ENCODE peak calls at places on chromosomes 4 and X, in six cellular contexts. Y is cardiac muscle cell; P is activated CD4-positive, alpha-beta T cell treated with anti-CD3 and anti-CD28 coated beads for 48 hours; O is RWPE1; S is HTR-8/SVneo; A is right cardiac atrium. W is an unnamed sample.

GRCh38 chr4:107824367-107825071 is at the start of gene SGMS2:
- DNase-seq in O (peak; percentile 91), S (peak; percentile 75), A (peak; percentile 92), Y (peak; percentile 66), P (peak; percentile 83), W (peak; percentile 95)

GRCh38 chr4:184765473-184766346 is 31.8 kb upstream of the CENPU start:
- DNase-seq in S (no peak), O (no peak), A (no peak), P (no peak), Y (no peak), W (no peak)

GRCh38 chrX:39815621-39816020 is 282.1 kb downstream of the BCOR start:
- DNase-seq in O (no peak), P (peak; percentile 50), S (no peak), Y (no peak), A (no peak), W (no peak)

GRCh38 chr4:101279377-101279871 is 67.9 kb downstream of the PPP3CA start:
- DNase-seq in Y (no peak), A (peak; percentile 41), O (no peak), P (peak; percentile 12), S (no peak), W (no peak)

GRCh38 chr4:67879486-67879885 is 4.3 kb downstream of the TMPRSS11D start:
- DNase-seq in S (no peak), A (no peak), P (no peak), Y (no peak), O (no peak), W (no peak)

GRCh38 chr4:81756042-81756441 is 284.3 kb upstream of the RASGEF1B start:
- DNase-seq in S (no peak), Y (no peak), A (no peak), P (no peak), O (no peak), W (no peak)

GRCh38 chr4:168877779-168878491 is 132.1 kb downstream of the CBR4 start:
- DNase-seq in A (peak; percentile 82), O (no peak), S (no peak), Y (no peak), P (peak; percentile 46), W (peak; percentile 51)

GRCh38 chrX:70260104-70260503 is at the start of gene P2RY4:
- DNase-seq in Y (no peak), P (no peak), S (no peak), O (no peak), A (no peak), W (no peak)

GRCh38 chrX:140766024-140766611 is 56.6 kb downstream of the LINC00632 start:
- DNase-seq in S (no peak), P (peak; percentile 36), A (no peak), O (peak; percentile 7), Y (peak; percentile 62), W (no peak)

GRCh38 chrX:141320801-141321200 is 78.5 kb upstream of the SPANXC start:
- DNase-seq in A (no peak), P (no peak), S (no peak), O (no peak), Y (no peak), W (no peak)

GRCh38 chrX:151973851-151974335 is 583 bp downstream of the GABRE start:
- DNase-seq in P (no peak), A (peak; percentile 65), Y (peak; percentile 2), O (peak; percentile 15), S (no peak), W (no peak)

GRCh38 chrX:140943513-140943912 is 58.9 kb upstream of the SPANXB1 start:
- DNase-seq in S (no peak), P (no peak), Y (no peak), O (no peak), A (no peak), W (no peak)

GRCh38 chrX:129737921-129738320 is 858 bp upstream of the XPNPEP2 start:
- DNase-seq in O (peak; percentile 27), P (no peak), A (no peak), Y (no peak), S (no peak), W (no peak)

GRCh38 chr4:73929285-73929684 is 52.5 kb downstream of the PF4 start:
- DNase-seq in Y (no peak), O (no peak), A (no peak), P (no peak), S (no peak), W (no peak)

GRCh38 chr4:1028574-1029220 is 17.3 kb downstream of the FGFRL1 start:
- DNase-seq in A (no peak), P (no peak), O (no peak), S (no peak), Y (no peak), W (no peak)

GRCh38 chrX:103913356-103914020 is 48.9 kb upstream of the TMSB15B start:
- DNase-seq in S (no peak), A (no peak), Y (peak; percentile 48), O (no peak), P (no peak), W (no peak)

GRCh38 chrX:19334945-19335626 is 8.6 kb upstream of the PDHA1 start:
- DNase-seq in O (no peak), P (peak; percentile 39), A (no peak), Y (peak; percentile 8), S (no peak), W (no peak)

GRCh38 chr4:66564901-66565648 is 894.8 kb upstream of the EPHA5 start:
- DNase-seq in A (no peak), Y (no peak), O (no peak), P (no peak), S (no peak), W (no peak)

GRCh38 chr4:69910016-69910782 is 20.7 kb upstream of the CSN1S1 start:
- DNase-seq in O (no peak), P (no peak), Y (no peak), S (no peak), A (no peak), W (no peak)

GRCh38 chrX:14591976-14592375 is 62.6 kb downstream of the GLRA2 start:
- DNase-seq in S (no peak), O (no peak), P (no peak), A (no peak), Y (no peak), W (no peak)

GRCh38 chr4:102599887-102600286 is 98.7 kb downstream of the NFKB1 start:
- DNase-seq in Y (no peak), P (no peak), O (peak; percentile 7), A (no peak), S (no peak), W (no peak)

GRCh38 chr4:149264093-149264733 is 551.4 kb downstream of the IQCM start:
- DNase-seq in O (peak; percentile 30), P (peak; percentile 17), Y (peak; percentile 70), A (no peak), S (peak; percentile 10), W (peak; percentile 37)